ENCODE peak calls at places on chromosome 9, in ten cellular contexts. F is GM04503; Y is activated naive CD4-positive, alpha-beta T cell treated with anti-CD3 and anti-CD28 coated beads, Interleukin-2, amount 50 U/mL, for 16 hours; L is mesendoderm; C is endothelial cell of umbilical vein; G is pancreas; E is stimulated activated CD4-positive, alpha-beta T cell treated with anti-CD3 and anti-CD28 coated beads, Interleukin-2, amount 100 ng/mL, for 24 hours; I is progenitor cell of endocrine pancreas; U is retina; Q is aorta. P is an unnamed sample.

GRCh38 chr9:104557179-104557634 is 11.8 kb upstream of the OR13C8 start:
- DNase-seq in F (no peak), Y (no peak), G (no peak), C (no peak), I (no peak), L (peak), Q (no peak), U (no peak), E (no peak), P (no peak)

GRCh38 chr9:133060417-133060841 is 1.4 kb upstream of the CEL start:
- DNase-seq in Q (peak), C (no peak), F (no peak), U (no peak), G (no peak), L (peak), E (no peak), Y (no peak), I (no peak), P (no peak)

GRCh38 chr9:95834281-95834907 is 41.1 kb upstream of the ERCC6L2 start:
- DNase-seq in G (no peak), F (no peak), E (no peak), Q (no peak), I (no peak), C (no peak), Y (no peak), U (no peak), L (peak), P (no peak)

GRCh38 chr9:92795000-92795399 is 30.4 kb upstream of the BICD2 start:
- DNase-seq in G (no peak), I (no peak), Q (no peak), C (no peak), E (no peak), U (no peak), L (no peak), Y (no peak), F (no peak), P (no peak)

GRCh38 chr9:134178781-134179551 is 14.6 kb upstream of the RNU6ATAC start:
- DNase-seq in F (peak), U (peak), I (no peak), G (peak), Y (peak), Q (peak), L (no peak), C (peak), E (no peak), P (peak)

GRCh38 chr9:81070689-81071088 is 618.7 kb downstream of the TLE1 start:
- DNase-seq in E (no peak), L (no peak), G (no peak), U (no peak), I (no peak), C (no peak), Q (peak), Y (no peak), F (no peak), P (no peak)

GRCh38 chr9:130039504-130040147 is 3.4 kb downstream of the FNBP1 start:
- DNase-seq in I (no peak), L (no peak), C (no peak), Q (no peak), G (no peak), U (no peak), E (no peak), Y (no peak), F (no peak), P (no peak)

GRCh38 chr9:105690742-105691141 is 3.6 kb upstream of the TMEM38B start:
- DNase-seq in Q (no peak), Y (no peak), I (no peak), E (no peak), F (no peak), L (no peak), C (peak), G (no peak), U (no peak), P (no peak)

GRCh38 chr9:76230961-76231360 is 163.3 kb downstream of the RFK start:
- DNase-seq in I (no peak), E (no peak), F (no peak), L (no peak), U (no peak), G (no peak), Y (no peak), Q (no peak), C (no peak), P (no peak)

GRCh38 chr9:15724006-15724405 is 171.2 kb downstream of the CCDC171 start:
- DNase-seq in G (no peak), L (no peak), Y (no peak), F (peak), Q (no peak), E (no peak), U (no peak), I (no peak), C (no peak), P (no peak)

GRCh38 chr9:93110400-93110855 is 14.4 kb downstream of the CARD19 start:
- DNase-seq in I (no peak), Q (peak), G (peak), L (no peak), Y (no peak), C (no peak), F (no peak), U (no peak), E (no peak), P (peak)

GRCh38 chr9:37963936-37964739 is 60.2 kb upstream of the SLC25A51 start:
- DNase-seq in U (no peak), C (peak), L (no peak), Q (peak), G (peak), I (peak), F (peak), Y (no peak), E (no peak), P (no peak)

GRCh38 chr9:27125936-27126335 is 16.9 kb downstream of the TEK start:
- DNase-seq in L (no peak), I (no peak), Q (no peak), E (no peak), Y (no peak), C (no peak), U (no peak), G (no peak), F (no peak), P (no peak)

GRCh38 chr9:133585481-133586367 is 23.5 kb downstream of the FAM163B start:
- DNase-seq in Y (no peak), E (no peak), U (peak), Q (no peak), I (no peak), C (no peak), F (no peak), L (no peak), G (no peak), P (no peak)

GRCh38 chr9:70297141-70297540 is 38.4 kb downstream of the SMC5 start:
- DNase-seq in G (no peak), U (no peak), I (no peak), Y (no peak), C (no peak), F (no peak), Q (no peak), L (no peak), E (no peak), P (no peak)

GRCh38 chr9:69762527-69762926 is 2.7 kb upstream of the PTAR1 start:
- DNase-seq in E (no peak), U (no peak), F (no peak), I (no peak), G (no peak), Y (no peak), L (no peak), Q (no peak), C (no peak), P (no peak)

GRCh38 chr9:128180447-128180846 is 10.9 kb downstream of the CIZ1 start:
- DNase-seq in C (no peak), G (no peak), F (no peak), Y (no peak), E (no peak), Q (no peak), U (no peak), I (no peak), L (no peak), P (no peak)

GRCh38 chr9:95317119-95317892 is at the start of gene FANCC:
- DNase-seq in Q (peak), E (peak), Y (peak), C (peak), U (peak), L (peak), G (peak), I (peak), F (peak), P (peak)

GRCh38 chr9:108844856-108845255 is 10.9 kb downstream of the ACTL7B start:
- DNase-seq in I (no peak), G (no peak), L (no peak), U (no peak), E (no peak), F (no peak), C (no peak), Y (no peak), Q (no peak), P (no peak)

GRCh38 chr9:131276891-131277672 is 772 bp upstream of the FAM78A start:
- DNase-seq in Q (no peak), L (no peak), C (peak), I (no peak), F (no peak), Y (peak), U (no peak), G (no peak), E (peak), P (no peak)

GRCh38 chr9:97501177-97501971 is at the start of gene TMOD1:
- DNase-seq in F (no peak), G (peak), Y (peak), Q (peak), C (peak), L (peak), E (peak), I (peak), U (peak), P (peak)

GRCh38 chr9:4022435-4023067 is 277.3 kb downstream of the GLIS3 start:
- DNase-seq in L (no peak), G (no peak), C (no peak), I (no peak), E (no peak), Y (no peak), U (no peak), F (no peak), Q (no peak), P (no peak)

GRCh38 chr9:132987021-132987620 is 8.6 kb downstream of the GFI1B start:
- DNase-seq in G (no peak), L (no peak), U (no peak), F (no peak), Y (no peak), E (no peak), I (no peak), Q (peak), C (no peak), P (no peak)

GRCh38 chr9:23322392-23322791 is 503.6 kb downstream of the ELAVL2 start:
- DNase-seq in F (no peak), G (no peak), U (no peak), C (no peak), Y (no peak), Q (no peak), L (peak), E (no peak), I (no peak), P (no peak)

GRCh38 chr9:134640491-134641172 is 971 bp upstream of the COL5A1 start:
- DNase-seq in C (no peak), I (no peak), F (no peak), U (no peak), L (peak), Y (no peak), E (no peak), G (no peak), Q (no peak), P (no peak)

GRCh38 chr9:122806661-122807060 is 6.7 kb downstream of the OR1K1 start:
- DNase-seq in L (no peak), F (no peak), G (no peak), I (no peak), E (peak), Y (no peak), Q (no peak), U (no peak), C (no peak), P (no peak)

GRCh38 chr9:133437753-133438531 is 15.8 kb downstream of the ADAMTS13 start:
- DNase-seq in I (no peak), U (no peak), L (no peak), E (no peak), Q (no peak), F (no peak), C (no peak), G (no peak), Y (no peak), P (no peak)

GRCh38 chr9:38318755-38319495 is 73.6 kb upstream of the ALDH1B1 start:
- DNase-seq in U (peak), G (peak), Y (no peak), Q (no peak), L (peak), I (no peak), F (peak), C (peak), E (no peak), P (no peak)

GRCh38 chr9:14488421-14489190 is 174.7 kb upstream of the NFIB start:
- DNase-seq in U (no peak), Q (no peak), F (no peak), L (no peak), G (no peak), E (no peak), Y (no peak), I (no peak), C (no peak), P (no peak)

GRCh38 chr9:3337515-3337914 is 188.3 kb downstream of the RFX3 start:
- DNase-seq in I (no peak), C (peak), E (peak), F (no peak), Y (no peak), G (no peak), Q (no peak), U (no peak), L (no peak), P (no peak)

GRCh38 chr9:136997830-136998234 is 1.5 kb upstream of the CLIC3 start:
- DNase-seq in U (no peak), F (no peak), E (no peak), Q (no peak), Y (no peak), C (peak), I (no peak), G (no peak), L (no peak), P (no peak)

P was measured in ovary.